ENCODE peak calls at places on chromosomes 11 and 22, in seven cellular contexts. One of them, this sample, is unnamed.

GRCh38 chr11:26572770-26573402 is 823 bp upstream of the MUC15 start:
- DNase-seq in suprapubic skin: no peak
- DNase-seq in SK-N-SH: no peak
- DNase-seq in esophagus muscularis mucosa: no peak
- DNase-seq in HL-60: no peak
- DNase-seq in upper lobe of left lung: no peak
- DNase-seq in Panc1: no peak
- DNase-seq in this sample: no peak

GRCh38 chr11:19380375-19380774 is 139.6 kb upstream of the E2F8 start:
- DNase-seq in SK-N-SH: no peak
- DNase-seq in Panc1: no peak
- DNase-seq in esophagus muscularis mucosa: no peak
- DNase-seq in suprapubic skin: no peak
- DNase-seq in HL-60: no peak
- DNase-seq in upper lobe of left lung: no peak
- DNase-seq in this sample: no peak

GRCh38 chr11:127000291-127000968 is at the start of gene KIRREL3:
- DNase-seq in esophagus muscularis mucosa: no peak
- DNase-seq in Panc1: no peak
- DNase-seq in suprapubic skin: no peak
- DNase-seq in HL-60: no peak
- DNase-seq in SK-N-SH: peak; percentile 65
- DNase-seq in upper lobe of left lung: peak; percentile 32
- DNase-seq in this sample: no peak

GRCh38 chr11:17457361-17458104 is 19.1 kb downstream of the ABCC8 start:
- DNase-seq in SK-N-SH: no peak
- DNase-seq in Panc1: no peak
- DNase-seq in upper lobe of left lung: no peak
- DNase-seq in HL-60: no peak
- DNase-seq in suprapubic skin: no peak
- DNase-seq in esophagus muscularis mucosa: no peak
- DNase-seq in this sample: no peak

GRCh38 chr11:47932544-47932943 is 47.8 kb upstream of the PTPRJ start:
- DNase-seq in esophagus muscularis mucosa: no peak
- DNase-seq in SK-N-SH: no peak
- DNase-seq in Panc1: no peak
- DNase-seq in HL-60: no peak
- DNase-seq in upper lobe of left lung: no peak
- DNase-seq in suprapubic skin: no peak
- DNase-seq in this sample: no peak

GRCh38 chr11:48019230-48019584 is 38.8 kb downstream of the PTPRJ start:
- DNase-seq in SK-N-SH: peak; percentile 25
- DNase-seq in esophagus muscularis mucosa: no peak
- DNase-seq in Panc1: no peak
- DNase-seq in upper lobe of left lung: no peak
- DNase-seq in suprapubic skin: no peak
- DNase-seq in HL-60: peak; percentile 50
- DNase-seq in this sample: no peak

GRCh38 chr22:36344106-36344827 is 43.5 kb downstream of the MYH9 start:
- DNase-seq in Panc1: no peak
- DNase-seq in HL-60: no peak
- DNase-seq in SK-N-SH: no peak
- DNase-seq in esophagus muscularis mucosa: no peak
- DNase-seq in upper lobe of left lung: peak; percentile 68
- DNase-seq in suprapubic skin: no peak
- DNase-seq in this sample: no peak

GRCh38 chr11:28110108-28110838 is 2.1 kb downstream of the METTL15 start:
- DNase-seq in SK-N-SH: peak; percentile 60
- DNase-seq in HL-60: peak; percentile 74
- DNase-seq in esophagus muscularis mucosa: peak; percentile 93
- DNase-seq in upper lobe of left lung: peak; percentile 21
- DNase-seq in suprapubic skin: peak; percentile 90
- DNase-seq in Panc1: peak; percentile 41
- DNase-seq in this sample: peak; percentile 87

GRCh38 chr11:66001941-66002647 is at the start of the genes BANF1 and EIF1AD:
- DNase-seq in Panc1: peak; percentile 96
- DNase-seq in esophagus muscularis mucosa: peak; percentile 97
- DNase-seq in suprapubic skin: peak; percentile 96
- DNase-seq in HL-60: peak; percentile 98
- DNase-seq in upper lobe of left lung: no peak
- DNase-seq in SK-N-SH: peak; percentile 90
- DNase-seq in this sample: peak; percentile 96

GRCh38 chr11:47848636-47849155 is 546 bp upstream of the NUP160 start:
- DNase-seq in HL-60: no peak
- DNase-seq in upper lobe of left lung: no peak
- DNase-seq in suprapubic skin: no peak
- DNase-seq in Panc1: no peak
- DNase-seq in SK-N-SH: no peak
- DNase-seq in esophagus muscularis mucosa: no peak
- DNase-seq in this sample: no peak

GRCh38 chr11:72751293-72752087 is 718 bp downstream of the ARAP1 start:
- DNase-seq in upper lobe of left lung: no peak
- DNase-seq in SK-N-SH: peak; percentile 66
- DNase-seq in esophagus muscularis mucosa: no peak
- DNase-seq in Panc1: no peak
- DNase-seq in suprapubic skin: no peak
- DNase-seq in HL-60: no peak
- DNase-seq in this sample: no peak

GRCh38 chr11:60970890-60971289 is 590 bp upstream of the CD6 start:
- DNase-seq in suprapubic skin: no peak
- DNase-seq in Panc1: no peak
- DNase-seq in upper lobe of left lung: no peak
- DNase-seq in SK-N-SH: no peak
- DNase-seq in HL-60: no peak
- DNase-seq in esophagus muscularis mucosa: no peak
- DNase-seq in this sample: no peak

GRCh38 chr11:2186669-2187266 is 15.2 kb upstream of the TH start:
- DNase-seq in SK-N-SH: peak; percentile 80
- DNase-seq in Panc1: no peak
- DNase-seq in esophagus muscularis mucosa: no peak
- DNase-seq in HL-60: peak; percentile 69
- DNase-seq in suprapubic skin: no peak
- DNase-seq in upper lobe of left lung: peak; percentile 66
- DNase-seq in this sample: no peak

GRCh38 chr11:114108501-114109205 is 49.1 kb downstream of the ZBTB16 start:
- DNase-seq in upper lobe of left lung: no peak
- DNase-seq in Panc1: no peak
- DNase-seq in suprapubic skin: no peak
- DNase-seq in SK-N-SH: no peak
- DNase-seq in HL-60: no peak
- DNase-seq in esophagus muscularis mucosa: no peak
- DNase-seq in this sample: no peak

GRCh38 chr11:114109206-114110090 is 49.9 kb downstream of the ZBTB16 start:
- DNase-seq in esophagus muscularis mucosa: no peak
- DNase-seq in upper lobe of left lung: no peak
- DNase-seq in HL-60: peak; percentile 40
- DNase-seq in suprapubic skin: no peak
- DNase-seq in Panc1: no peak
- DNase-seq in SK-N-SH: no peak
- DNase-seq in this sample: no peak

GRCh38 chr11:114110948-114111347 is 51.4 kb downstream of the ZBTB16 start:
- DNase-seq in Panc1: no peak
- DNase-seq in esophagus muscularis mucosa: no peak
- DNase-seq in HL-60: no peak
- DNase-seq in upper lobe of left lung: no peak
- DNase-seq in SK-N-SH: no peak
- DNase-seq in suprapubic skin: no peak
- DNase-seq in this sample: no peak

GRCh38 chr11:114110123-114110522 is 50.6 kb downstream of the ZBTB16 start:
- DNase-seq in upper lobe of left lung: no peak
- DNase-seq in SK-N-SH: no peak
- DNase-seq in suprapubic skin: no peak
- DNase-seq in HL-60: no peak
- DNase-seq in esophagus muscularis mucosa: no peak
- DNase-seq in Panc1: no peak
- DNase-seq in this sample: no peak

DNA sequence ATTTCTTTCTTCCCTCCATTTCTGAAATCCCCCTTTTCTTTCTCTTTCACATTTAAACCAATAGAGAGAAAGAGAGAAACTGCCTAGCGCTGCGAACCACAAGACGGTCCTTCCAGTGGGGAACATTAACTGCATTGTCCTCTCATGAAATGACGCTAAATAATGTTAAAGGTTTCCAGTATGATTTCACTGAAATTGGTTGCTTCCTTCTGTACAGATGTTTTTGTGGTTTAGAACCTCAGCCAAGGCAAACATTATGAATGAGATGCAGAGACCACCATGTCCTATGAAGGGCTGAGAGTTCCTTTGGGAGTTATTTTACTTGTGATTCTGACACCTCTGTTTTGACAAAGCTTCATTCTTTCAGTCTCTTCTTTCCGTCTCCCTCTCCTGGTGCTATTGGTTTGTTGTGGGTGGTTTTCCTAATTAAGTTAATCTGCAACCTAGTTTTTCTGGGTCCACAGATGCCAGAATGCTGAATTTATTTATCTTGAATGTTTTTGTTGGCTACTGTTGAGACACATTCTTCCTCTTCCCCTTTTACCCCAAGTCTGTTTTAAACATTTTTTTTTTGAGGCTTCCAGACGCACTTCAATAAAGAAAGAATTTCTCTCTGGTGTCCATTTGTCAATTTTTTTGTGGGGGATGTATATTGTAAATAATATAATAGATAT is 52.0 kb downstream of the ZBTB16 start:
- DNase-seq in HL-60: no peak
- DNase-seq in upper lobe of left lung: no peak
- DNase-seq in suprapubic skin: no peak
- DNase-seq in Panc1: no peak
- DNase-seq in SK-N-SH: no peak
- DNase-seq in esophagus muscularis mucosa: no peak
- DNase-seq in this sample: no peak
- TF ChIP-seq CTCF in HL-60: no peak
- TF ChIP-seq CTCF in upper lobe of left lung: no peak
- TF ChIP-seq CTCF in suprapubic skin: no peak
- TF ChIP-seq CTCF in Panc1: no peak
- TF ChIP-seq CTCF in SK-N-SH: no peak
- TF ChIP-seq CTCF in esophagus muscularis mucosa: no peak
- TF ChIP-seq CTCF in this sample: no peak

GRCh38 chr11:120561286-120561685 is 49.7 kb downstream of the GRIK4 start:
- DNase-seq in upper lobe of left lung: no peak
- DNase-seq in SK-N-SH: no peak
- DNase-seq in Panc1: no peak
- DNase-seq in HL-60: no peak
- DNase-seq in suprapubic skin: no peak
- DNase-seq in esophagus muscularis mucosa: no peak
- DNase-seq in this sample: no peak
- H3K27me3 ChIP-seq in upper lobe of left lung: peaks cover 5% of the 10 kb centered on the region
- H3K27me3 ChIP-seq in SK-N-SH: no peaks in the 10 kb centered on the region
- H3K27me3 ChIP-seq in Panc1: peaks cover 3% of the 10 kb centered on the region
- H3K27me3 ChIP-seq in HL-60: peaks cover 42% of the 10 kb centered on the region
- H3K27me3 ChIP-seq in suprapubic skin: peaks cover 34% of the 10 kb centered on the region
- H3K27me3 ChIP-seq in esophagus muscularis mucosa: peaks cover 48% of the 10 kb centered on the region
- H3K27me3 ChIP-seq in this sample: no peaks in the 10 kb centered on the region

GRCh38 chr11:69057801-69058200 is 9.1 kb downstream of the TPCN2 start:
- DNase-seq in esophagus muscularis mucosa: no peak
- DNase-seq in upper lobe of left lung: peak; percentile 62
- DNase-seq in Panc1: no peak
- DNase-seq in SK-N-SH: no peak
- DNase-seq in HL-60: no peak
- DNase-seq in suprapubic skin: no peak
- DNase-seq in this sample: no peak

GRCh38 chr11:69057236-69057635 is 8.5 kb downstream of the TPCN2 start:
- DNase-seq in SK-N-SH: no peak
- DNase-seq in Panc1: no peak
- DNase-seq in HL-60: no peak
- DNase-seq in esophagus muscularis mucosa: no peak
- DNase-seq in suprapubic skin: no peak
- DNase-seq in upper lobe of left lung: peak; percentile 71
- DNase-seq in this sample: no peak

GRCh38 chr11:69055212-69055586 is 6.5 kb downstream of the TPCN2 start:
- DNase-seq in suprapubic skin: no peak
- DNase-seq in esophagus muscularis mucosa: no peak
- DNase-seq in HL-60: no peak
- DNase-seq in SK-N-SH: no peak
- DNase-seq in upper lobe of left lung: peak; percentile 83
- DNase-seq in Panc1: no peak
- DNase-seq in this sample: no peak

GRCh38 chr11:69054397-69055211 is 5.9 kb downstream of the TPCN2 start:
- DNase-seq in HL-60: no peak
- DNase-seq in upper lobe of left lung: peak; percentile 58
- DNase-seq in suprapubic skin: no peak
- DNase-seq in esophagus muscularis mucosa: no peak
- DNase-seq in SK-N-SH: no peak
- DNase-seq in Panc1: no peak
- DNase-seq in this sample: no peak

DNA sequence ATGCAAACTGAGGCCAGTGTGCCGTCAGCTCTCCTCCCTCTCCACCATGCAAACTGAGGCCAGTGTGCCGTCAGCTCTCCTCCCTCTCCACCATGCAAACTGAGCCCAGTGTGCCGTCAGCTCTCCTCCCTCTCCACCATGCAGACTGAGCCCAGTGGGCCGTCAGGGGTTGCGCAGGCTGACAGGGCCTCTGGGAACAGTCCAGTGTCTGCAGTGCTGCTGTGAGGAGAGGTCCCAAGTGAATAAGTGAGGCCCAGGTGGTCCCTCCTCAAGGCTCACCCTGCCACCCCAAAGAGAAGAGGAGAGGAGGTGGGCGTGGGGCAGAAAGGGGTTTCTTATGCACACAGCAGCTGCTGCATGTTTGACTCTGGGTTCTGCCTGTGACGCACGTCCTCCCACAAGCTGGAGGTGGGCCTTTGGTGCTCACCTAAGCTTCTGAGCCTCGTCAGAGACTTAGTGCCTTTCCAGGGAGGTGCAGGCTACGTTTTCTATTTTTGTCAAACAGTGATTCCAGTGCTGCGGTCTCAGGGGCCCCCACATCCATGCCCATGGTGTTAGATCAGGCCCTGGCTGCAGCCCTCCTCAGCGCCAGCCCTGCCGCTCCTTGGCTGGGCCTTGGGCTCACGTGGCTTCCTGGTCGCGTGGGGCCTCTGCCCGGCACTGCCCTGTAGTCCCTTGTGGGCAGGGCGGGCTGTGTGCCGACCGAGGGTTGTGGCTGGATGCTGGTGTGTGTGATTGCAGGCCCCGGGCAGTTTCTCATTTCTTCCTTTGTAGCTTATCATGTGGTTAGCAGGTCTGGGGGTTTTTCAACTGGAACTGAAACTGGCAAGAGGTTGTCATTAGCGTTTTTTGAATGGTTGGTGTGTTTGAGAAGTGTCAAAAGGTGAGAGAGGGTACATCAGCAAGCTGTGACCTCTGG is 7.1 kb downstream of the TPCN2 start:
- DNase-seq in suprapubic skin: peak; percentile 80
- DNase-seq in upper lobe of left lung: peak; percentile 87
- DNase-seq in HL-60: no peak
- DNase-seq in SK-N-SH: no peak
- DNase-seq in esophagus muscularis mucosa: no peak
- DNase-seq in Panc1: no peak
- DNase-seq in this sample: no peak
- TF ChIP-seq POLR2AphosphoS5 in suprapubic skin: no peak
- TF ChIP-seq POLR2AphosphoS5 in upper lobe of left lung: no peak
- TF ChIP-seq POLR2AphosphoS5 in HL-60: no peak
- TF ChIP-seq POLR2AphosphoS5 in SK-N-SH: no peak
- TF ChIP-seq POLR2AphosphoS5 in esophagus muscularis mucosa: peak; percentile 26
- TF ChIP-seq POLR2AphosphoS5 in Panc1: no peak
- TF ChIP-seq POLR2AphosphoS5 in this sample: no peak

DNA sequence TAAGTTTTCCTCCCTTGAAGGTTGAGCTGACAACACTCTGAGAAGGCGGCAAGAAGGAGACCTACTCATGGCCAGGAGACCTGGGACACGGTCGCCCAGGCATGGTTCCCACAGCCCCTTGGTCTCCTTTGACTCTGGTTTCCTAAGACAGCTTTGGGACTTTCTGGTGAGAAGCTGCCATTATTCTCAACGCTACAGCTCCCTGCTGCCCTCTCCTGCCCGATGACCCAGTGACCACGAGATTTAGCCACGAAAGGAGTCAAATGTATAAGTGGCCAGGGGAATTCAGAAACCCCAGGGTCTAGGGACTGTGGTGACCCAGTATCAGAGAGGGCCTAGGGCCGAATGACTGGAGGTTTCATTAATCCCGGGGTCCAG is 696 bp upstream of the SDF2L1 start:
- DNase-seq in SK-N-SH: peak; percentile 76
- DNase-seq in suprapubic skin: no peak
- DNase-seq in Panc1: no peak
- DNase-seq in HL-60: peak; percentile 41
- DNase-seq in upper lobe of left lung: no peak
- DNase-seq in esophagus muscularis mucosa: no peak
- DNase-seq in this sample: no peak
- TF ChIP-seq CTCF in SK-N-SH: peak; percentile 62
- TF ChIP-seq CTCF in suprapubic skin: no peak
- TF ChIP-seq CTCF in Panc1: peak; percentile 80
- TF ChIP-seq CTCF in HL-60: no peak
- TF ChIP-seq CTCF in upper lobe of left lung: no peak
- TF ChIP-seq CTCF in esophagus muscularis mucosa: peak; percentile 21
- TF ChIP-seq CTCF in this sample: peak; percentile 16